ENCODE peak calls at places on chromosomes 3 and 15, in ten cellular contexts. W is cardiac muscle cell; Z is Peyer's patch; I is neuronal stem cell; E is CD8-positive, alpha-beta memory T cell; C is mucosa of descending colon; Q is uterus; Y is fibroblast of lung; U is HepG2; P is tibial artery. K is an unnamed sample.

GRCh38 chr3:23062982-23063381 is 140.1 kb upstream of the UBE2E2 start:
- DNase-seq in W (no peak), Z (no peak), I (no peak), E (no peak), C (no peak), Q (no peak), Y (no peak), U (no peak), P (no peak), K (no peak)

GRCh38 chr3:141686477-141687280 is 51.4 kb upstream of the RNF7 start:
- DNase-seq in W (no peak), Z (peak; percentile 71), I (no peak), E (no peak), C (peak; percentile 68), Q (peak; percentile 59), Y (peak; percentile 54), U (peak; percentile 46), P (peak; percentile 83), K (no peak)

GRCh38 chr3:183252973-183253363 is at the start of gene B3GNT5:
- DNase-seq in W (peak; percentile 11), Z (peak; percentile 92), I (no peak), E (no peak), C (peak; percentile 89), Q (peak; percentile 30), Y (peak; percentile 8), U (no peak), P (no peak), K (peak; percentile 92)

GRCh38 chr3:46705751-46706572 is 4.8 kb downstream of the TMIE start:
- DNase-seq in W (no peak), Z (no peak), I (no peak), E (peak; percentile 39), C (peak; percentile 46), Q (peak; percentile 11), Y (peak; percentile 58), U (no peak), P (peak; percentile 60), K (peak; percentile 48)

GRCh38 chr3:106349191-106349881 is 480.5 kb upstream of the CBLB start:
- DNase-seq in W (no peak), Z (no peak), I (no peak), E (no peak), C (no peak), Q (no peak), Y (peak; percentile 40), U (no peak), P (no peak), K (no peak)

GRCh38 chr3:160163259-160163878 is 61.9 kb upstream of the C3orf80 start:
- DNase-seq in W (peak; percentile 34), Z (no peak), I (no peak), E (no peak), C (no peak), Q (no peak), Y (no peak), U (peak; percentile 4), P (no peak), K (peak; percentile 42)

GRCh38 chr3:108093616-108094015 is 2.8 kb upstream of the CD47 start:
- DNase-seq in W (no peak), Z (no peak), I (no peak), E (no peak), C (no peak), Q (no peak), Y (no peak), U (no peak), P (no peak), K (no peak)

GRCh38 chr15:27746556-27746955 is 352.6 kb downstream of the OCA2 start:
- DNase-seq in W (no peak), Z (no peak), I (no peak), E (no peak), C (no peak), Q (no peak), Y (peak; percentile 51), U (no peak), P (no peak), K (no peak)

GRCh38 chr15:48925714-48926223 is 38.0 kb downstream of the SHC4 start:
- DNase-seq in W (no peak), Z (no peak), I (no peak), E (no peak), C (no peak), Q (no peak), Y (peak; percentile 94), U (peak; percentile 29), P (no peak), K (peak; percentile 18)

GRCh38 chr3:152638707-152639450 is 196.1 kb upstream of the P2RY1 start:
- DNase-seq in W (no peak), Z (no peak), I (no peak), E (no peak), C (no peak), Q (peak; percentile 72), Y (peak; percentile 33), U (no peak), P (no peak), K (peak; percentile 19)

GRCh38 chr3:126292318-126293070 is 64.7 kb downstream of the KLF15 start:
- DNase-seq in W (no peak), Z (no peak), I (no peak), E (no peak), C (no peak), Q (no peak), Y (no peak), U (no peak), P (no peak), K (no peak)

DNA sequence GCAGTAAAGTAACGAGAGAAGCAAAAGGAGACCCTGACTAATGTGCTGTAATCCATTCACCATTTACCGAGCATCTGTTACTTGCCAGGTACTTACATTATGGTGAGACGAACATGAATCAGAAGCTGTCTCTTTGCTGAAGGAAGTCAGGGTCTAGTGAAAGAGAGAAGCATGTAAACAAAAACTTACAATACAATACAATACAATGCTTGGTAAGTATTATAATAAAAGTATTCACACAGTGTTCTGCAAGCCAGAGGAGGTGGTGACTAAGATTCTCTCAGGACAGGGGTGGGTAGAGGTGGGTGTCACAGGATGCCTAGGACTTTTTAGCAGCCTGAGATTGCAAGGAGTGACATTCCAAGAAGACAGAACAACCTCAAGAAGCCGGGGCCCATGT is 50.2 kb upstream of the MGA start:
- DNase-seq in W (no peak), Z (no peak), I (no peak), E (no peak), C (no peak), Q (no peak), Y (peak; percentile 39), U (no peak), P (no peak), K (no peak)
- H3K4me1 ChIP-seq in W (no peaks in the 10 kb centered on the region), Z (no peaks in the 10 kb centered on the region), I (no peaks in the 10 kb centered on the region), E (no peaks in the 10 kb centered on the region), C (no peaks in the 10 kb centered on the region), Q (no peaks in the 10 kb centered on the region), Y (peaks cover 3% of the 10 kb centered on the region), U (peaks cover 21% of the 10 kb centered on the region), P (no peaks in the 10 kb centered on the region), K (no peaks in the 10 kb centered on the region)

GRCh38 chr15:77069521-77070121 is 1.3 kb downstream of the TSPAN3 start:
- DNase-seq in W (peak; percentile 32), Z (peak; percentile 80), I (no peak), E (no peak), C (peak; percentile 51), Q (no peak), Y (no peak), U (no peak), P (no peak), K (peak; percentile 62)

GRCh38 chr15:77070180-77070499 is 769 bp downstream of the TSPAN3 start:
- DNase-seq in W (no peak), Z (no peak), I (peak; percentile 21), E (no peak), C (no peak), Q (no peak), Y (no peak), U (no peak), P (no peak), K (no peak)

GRCh38 chr15:77066961-77067690 is 3.8 kb downstream of the TSPAN3 start:
- DNase-seq in W (no peak), Z (no peak), I (no peak), E (no peak), C (no peak), Q (no peak), Y (peak; percentile 26), U (peak; percentile 58), P (no peak), K (peak; percentile 73)

GRCh38 chr15:77068633-77069032 is 2.3 kb downstream of the TSPAN3 start:
- DNase-seq in W (no peak), Z (no peak), I (no peak), E (no peak), C (no peak), Q (no peak), Y (no peak), U (no peak), P (no peak), K (no peak)

GRCh38 chr15:77067691-77068367 is 3.1 kb downstream of the TSPAN3 start:
- DNase-seq in W (no peak), Z (peak; percentile 61), I (no peak), E (no peak), C (no peak), Q (no peak), Y (no peak), U (no peak), P (no peak), K (peak; percentile 26)
- H3K4me1 ChIP-seq in W (peaks cover 35% of the 10 kb centered on the region), Z (peaks cover 20% of the 10 kb centered on the region), I (peaks cover 10% of the 10 kb centered on the region), E (peaks cover 14% of the 10 kb centered on the region), C (peaks cover 46% of the 10 kb centered on the region), Q (no peaks in the 10 kb centered on the region), Y (peaks cover 11% of the 10 kb centered on the region), U (peaks cover 63% of the 10 kb centered on the region), P (no peaks in the 10 kb centered on the region), K (peaks cover 56% of the 10 kb centered on the region)

GRCh38 chr3:79598594-79598993 is 169.2 kb downstream of the ROBO1 start:
- DNase-seq in W (peak; percentile 2), Z (no peak), I (no peak), E (no peak), C (peak; percentile 13), Q (no peak), Y (peak; percentile 5), U (no peak), P (no peak), K (peak; percentile 9)
- H3K4me1 ChIP-seq in W (no peaks in the 10 kb centered on the region), Z (no peaks in the 10 kb centered on the region), I (no peaks in the 10 kb centered on the region), E (no peaks in the 10 kb centered on the region), C (no peaks in the 10 kb centered on the region), Q (no peaks in the 10 kb centered on the region), Y (no peaks in the 10 kb centered on the region), U (no peaks in the 10 kb centered on the region), P (no peaks in the 10 kb centered on the region), K (no peaks in the 10 kb centered on the region)

DNA sequence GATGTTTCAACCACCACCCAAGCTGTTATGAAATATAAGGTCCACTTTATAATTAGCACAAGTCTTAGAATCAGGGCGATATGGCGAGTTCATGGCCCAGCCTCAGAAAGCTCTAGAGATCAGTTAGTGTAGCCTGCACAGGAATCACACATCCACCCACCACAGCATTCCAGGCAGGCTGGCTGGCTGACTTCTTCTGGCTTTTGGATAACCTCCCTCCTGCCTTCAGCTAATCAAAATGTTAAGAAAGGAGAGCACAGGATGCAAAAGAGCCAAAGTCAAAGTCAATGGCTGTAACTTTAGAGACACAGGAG is 15.3 kb downstream of the SH3BP5 start:
- DNase-seq in W (no peak), Z (peak; percentile 44), I (no peak), E (no peak), C (no peak), Q (peak; percentile 46), Y (peak; percentile 88), U (no peak), P (peak; percentile 82), K (no peak)
- H3K4me1 ChIP-seq in W (no peaks in the 10 kb centered on the region), Z (peaks cover 6% of the 10 kb centered on the region), I (peaks cover 8% of the 10 kb centered on the region), E (peaks cover 78% of the 10 kb centered on the region), C (no peaks in the 10 kb centered on the region), Q (peaks cover 25% of the 10 kb centered on the region), Y (no peaks in the 10 kb centered on the region), U (peaks cover 25% of the 10 kb centered on the region), P (peaks cover 57% of the 10 kb centered on the region), K (peaks cover 32% of the 10 kb centered on the region)

DNA sequence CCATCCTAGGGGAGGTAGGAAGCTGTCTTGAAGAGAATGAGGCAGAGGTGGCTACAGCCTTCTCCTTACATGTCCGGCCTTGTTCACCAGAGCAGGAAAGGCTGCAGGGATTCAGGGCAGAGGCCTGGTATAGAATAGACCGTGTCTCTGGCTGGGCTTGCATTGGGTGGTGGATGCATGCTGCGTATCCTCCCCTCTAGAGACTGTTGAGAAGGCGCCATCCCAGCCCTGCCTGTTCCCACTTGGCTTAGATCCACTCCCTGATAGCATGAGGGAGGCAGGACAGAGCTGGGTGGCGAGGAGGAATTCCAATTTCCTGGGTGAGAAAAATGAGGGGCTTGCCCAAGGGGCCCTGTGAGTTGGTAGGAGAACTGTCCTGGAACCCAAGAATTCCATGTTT is 57.5 kb downstream of the CORO2B start:
- DNase-seq in W (no peak), Z (no peak), I (no peak), E (no peak), C (no peak), Q (no peak), Y (no peak), U (no peak), P (no peak), K (no peak)
- H3K4me1 ChIP-seq in W (peaks cover 17% of the 10 kb centered on the region), Z (no peaks in the 10 kb centered on the region), I (peaks cover 7% of the 10 kb centered on the region), E (no peaks in the 10 kb centered on the region), C (no peaks in the 10 kb centered on the region), Q (peaks cover 21% of the 10 kb centered on the region), Y (peaks cover 62% of the 10 kb centered on the region), U (peaks cover 11% of the 10 kb centered on the region), P (peaks cover 20% of the 10 kb centered on the region), K (peaks cover 4% of the 10 kb centered on the region)